ENCODE peak calls at places on chromosomes 5 and 9, in four cellular contexts. One of them, this sample, is unnamed.

GRCh38 chr5:137822158-137822764 is 45.4 kb upstream of the MYOT start:
- DNase-seq in ACHN: peak
- DNase-seq in HFF-Myc: peak
- DNase-seq in stimulated activated CD8-positive, alpha-beta memory T cell treated with anti-CD3 and anti-CD28 coated beads, Interleukin-7, amount 100 ng/mL, for 48 hours: no peak
- DNase-seq in this sample: no peak

GRCh38 chr5:56375011-56375410 is 141.9 kb upstream of the ANKRD55 start:
- DNase-seq in stimulated activated CD8-positive, alpha-beta memory T cell treated with anti-CD3 and anti-CD28 coated beads, Interleukin-7, amount 100 ng/mL, for 48 hours: no peak
- DNase-seq in HFF-Myc: no peak
- DNase-seq in ACHN: no peak
- DNase-seq in this sample: no peak

GRCh38 chr5:132695956-132696355 is 22.2 kb downstream of the IL4 start:
- DNase-seq in stimulated activated CD8-positive, alpha-beta memory T cell treated with anti-CD3 and anti-CD28 coated beads, Interleukin-7, amount 100 ng/mL, for 48 hours: no peak
- DNase-seq in HFF-Myc: no peak
- DNase-seq in ACHN: no peak
- DNase-seq in this sample: no peak

GRCh38 chr5:168047669-168048111 is 243.8 kb upstream of the WWC1 start:
- DNase-seq in stimulated activated CD8-positive, alpha-beta memory T cell treated with anti-CD3 and anti-CD28 coated beads, Interleukin-7, amount 100 ng/mL, for 48 hours: no peak
- DNase-seq in HFF-Myc: no peak
- DNase-seq in ACHN: no peak
- DNase-seq in this sample: no peak

GRCh38 chr9:110036286-110036685 is 171.7 kb downstream of the C9orf152 start:
- DNase-seq in HFF-Myc: no peak
- DNase-seq in stimulated activated CD8-positive, alpha-beta memory T cell treated with anti-CD3 and anti-CD28 coated beads, Interleukin-7, amount 100 ng/mL, for 48 hours: no peak
- DNase-seq in ACHN: no peak
- DNase-seq in this sample: no peak

GRCh38 chr9:110758201-110758600 is 89.6 kb downstream of the MUSK start:
- DNase-seq in HFF-Myc: no peak
- DNase-seq in stimulated activated CD8-positive, alpha-beta memory T cell treated with anti-CD3 and anti-CD28 coated beads, Interleukin-7, amount 100 ng/mL, for 48 hours: no peak
- DNase-seq in ACHN: no peak
- DNase-seq in this sample: no peak

GRCh38 chr9:131179561-131180219 is 54.3 kb downstream of the NUP214 start:
- DNase-seq in stimulated activated CD8-positive, alpha-beta memory T cell treated with anti-CD3 and anti-CD28 coated beads, Interleukin-7, amount 100 ng/mL, for 48 hours: no peak
- DNase-seq in ACHN: peak
- DNase-seq in HFF-Myc: peak
- DNase-seq in this sample: no peak

GRCh38 chr9:27365977-27366376 is 69.0 kb upstream of the EQTN start:
- DNase-seq in HFF-Myc: no peak
- DNase-seq in stimulated activated CD8-positive, alpha-beta memory T cell treated with anti-CD3 and anti-CD28 coated beads, Interleukin-7, amount 100 ng/mL, for 48 hours: peak
- DNase-seq in ACHN: no peak
- DNase-seq in this sample: peak

This sample was measured in brain pericyte.